ENCODE peak calls at places on chromosomes 4 and X, in five cellular contexts. H is RWPE1, Z is vagina, V is cardiac fibroblast, M is endodermal cell. I is an unnamed sample.

GRCh38 chr4:72977936-72978485 is 91.5 kb downstream of the COX18 start:
- DNase-seq in H (no peak), Z (no peak), V (no peak), M (no peak), I (no peak)

GRCh38 chr4:70802923-70803605 is 36.6 kb downstream of the GRSF1 start:
- DNase-seq in H (no peak), Z (no peak), V (no peak), M (no peak), I (no peak)

GRCh38 chr4:11118513-11118912 is 310.2 kb downstream of the HS3ST1 start:
- DNase-seq in H (no peak), Z (no peak), V (no peak), M (no peak), I (no peak)

GRCh38 chr4:129232627-129233337 is 136.8 kb downstream of the C4orf33 start:
- DNase-seq in H (no peak), Z (no peak), V (no peak), M (no peak), I (no peak)

GRCh38 chr4:100517864-100518341 is at the start of gene EMCN:
- DNase-seq in H (no peak), Z (no peak), V (peak; percentile 47), M (no peak), I (no peak)

GRCh38 chr4:118746251-118746919 is 61.2 kb downstream of the METTL14 start:
- DNase-seq in H (no peak), Z (no peak), V (no peak), M (no peak), I (no peak)

GRCh38 chrX:46796574-46797191 is 37.8 kb upstream of the SLC9A7 start:
- DNase-seq in H (peak; percentile 41), Z (no peak), V (peak; percentile 77), M (peak; percentile 92), I (no peak)

GRCh38 chrX:29911673-29912072 is 303.7 kb upstream of the MAGEB2 start:
- DNase-seq in H (peak; percentile 0), Z (no peak), V (no peak), M (no peak), I (no peak)

GRCh38 chrX:80021611-80022010 is 7.1 kb downstream of the TBX22 start:
- DNase-seq in H (no peak), Z (no peak), V (no peak), M (no peak), I (no peak)

GRCh38 chrX:57178605-57179004 is 41.4 kb upstream of the SPIN2A start:
- DNase-seq in H (no peak), Z (no peak), V (no peak), M (no peak), I (no peak)

GRCh38 chrX:38999967-39000745 is 198.9 kb downstream of the MID1IP1 start:
- DNase-seq in H (no peak), Z (no peak), V (no peak), M (no peak), I (no peak)

GRCh38 chr4:73606465-73606974 is 13.7 kb downstream of the RASSF6 start:
- DNase-seq in H (no peak), Z (no peak), V (no peak), M (no peak), I (no peak)

GRCh38 chr4:174474457-174475075 is 47.7 kb downstream of the HPGD start:
- DNase-seq in H (no peak), Z (no peak), V (no peak), M (peak; percentile 72), I (no peak)

GRCh38 chrX:17595456-17596035 is 141.7 kb upstream of the SCML1 start:
- DNase-seq in H (peak; percentile 52), Z (no peak), V (peak; percentile 60), M (no peak), I (no peak)

GRCh38 chr4:145619639-145619996 is 433 bp downstream of the MMAA start:
- DNase-seq in H (peak; percentile 23), Z (no peak), V (peak; percentile 63), M (no peak), I (no peak)

GRCh38 chrX:40784516-40785151 is 49.3 kb upstream of the MED14 start:
- DNase-seq in H (peak; percentile 19), Z (no peak), V (no peak), M (no peak), I (no peak)

GRCh38 chrX:118164138-118164537 is 47.5 kb upstream of the KLHL13 start:
- DNase-seq in H (peak; percentile 3), Z (no peak), V (peak; percentile 13), M (no peak), I (no peak)

GRCh38 chrX:27671234-27671633 is 81.1 kb downstream of the DCAF8L2 start:
- DNase-seq in H (no peak), Z (no peak), V (no peak), M (no peak), I (no peak)

GRCh38 chr4:140937866-140938265 is 181.7 kb upstream of the TBC1D9 start:
- DNase-seq in H (no peak), Z (no peak), V (peak; percentile 91), M (no peak), I (no peak)

GRCh38 chr4:119526786-119527550 is 101.6 kb downstream of the PDE5A start:
- DNase-seq in H (no peak), Z (no peak), V (peak; percentile 22), M (no peak), I (no peak)

GRCh38 chrX:70454441-70455365 is 10.1 kb downstream of the DLG3 start:
- DNase-seq in H (peak; percentile 89), Z (no peak), V (peak; percentile 57), M (peak; percentile 95), I (peak; percentile 53)

GRCh38 chr4:95155759-95156451 is 392.9 kb downstream of the UNC5C start:
- DNase-seq in H (peak; percentile 45), Z (no peak), V (peak; percentile 70), M (no peak), I (no peak)

GRCh38 chrX:96615448-96615847 is 69.2 kb upstream of the DIAPH2 start:
- DNase-seq in H (no peak), Z (no peak), V (no peak), M (no peak), I (no peak)

GRCh38 chrX:17656035-17656418 is 81.3 kb upstream of the SCML1 start:
- DNase-seq in H (no peak), Z (no peak), V (no peak), M (peak; percentile 64), I (no peak)

GRCh38 chrX:116198810-116199209 is 28.3 kb downstream of the AGTR2 start:
- DNase-seq in H (no peak), Z (no peak), V (no peak), M (peak; percentile 53), I (no peak)

GRCh38 chrX:50432760-50433377 is 37.8 kb downstream of the DGKK start:
- DNase-seq in H (no peak), Z (no peak), V (no peak), M (peak; percentile 57), I (no peak)

GRCh38 chr4:40607224-40607623 is 22.4 kb downstream of the RBM47 start:
- DNase-seq in H (no peak), Z (no peak), V (peak; percentile 23), M (no peak), I (no peak)

GRCh38 chr4:158020175-158020574 is 152.7 kb downstream of the GASK1B start:
- DNase-seq in H (peak; percentile 44), Z (no peak), V (peak; percentile 95), M (no peak), I (no peak)

GRCh38 chr4:78174931-78175330 is 117.8 kb downstream of the FRAS1 start:
- DNase-seq in H (no peak), Z (no peak), V (no peak), M (no peak), I (no peak)

GRCh38 chr4:78168029-78168428 is 110.9 kb downstream of the FRAS1 start:
- DNase-seq in H (no peak), Z (no peak), V (no peak), M (no peak), I (no peak)

GRCh38 chr4:78167510-78167909 is 110.4 kb downstream of the FRAS1 start:
- DNase-seq in H (no peak), Z (no peak), V (no peak), M (no peak), I (no peak)

GRCh38 chr4:78169728-78170127 is 112.6 kb downstream of the FRAS1 start:
- DNase-seq in H (no peak), Z (no peak), V (no peak), M (no peak), I (no peak)

GRCh38 chr4:78171482-78171881 is 114.4 kb downstream of the FRAS1 start:
- DNase-seq in H (no peak), Z (no peak), V (no peak), M (peak; percentile 76), I (no peak)
- TF ChIP-seq CTCF in H (no peak), Z (no peak), V (no peak), M (peak; percentile 53), I (peak; percentile 1)

GRCh38 chr4:176792348-176793059 is at the start of gene VEGFC:
- DNase-seq in H (peak; percentile 43), Z (no peak), V (peak; percentile 77), M (peak; percentile 87), I (peak; percentile 28)
- TF ChIP-seq CTCF in H (peak; percentile 17), Z (no peak), V (no peak), M (peak; percentile 41), I (no peak)

GRCh38 chr4:6778435-6778834 is 4.1 kb upstream of the KIAA0232 start:
- DNase-seq in H (no peak), Z (no peak), V (no peak), M (no peak), I (no peak)

GRCh38 chr4:6781561-6781960 is 966 bp upstream of the KIAA0232 start:
- DNase-seq in H (no peak), Z (no peak), V (no peak), M (no peak), I (no peak)

GRCh38 chr4:6777636-6778281 is 4.8 kb upstream of the KIAA0232 start:
- DNase-seq in H (no peak), Z (no peak), V (no peak), M (no peak), I (no peak)

GRCh38 chr4:6781113-6781512 is 1.4 kb upstream of the KIAA0232 start:
- DNase-seq in H (no peak), Z (no peak), V (no peak), M (no peak), I (no peak)

DNA sequence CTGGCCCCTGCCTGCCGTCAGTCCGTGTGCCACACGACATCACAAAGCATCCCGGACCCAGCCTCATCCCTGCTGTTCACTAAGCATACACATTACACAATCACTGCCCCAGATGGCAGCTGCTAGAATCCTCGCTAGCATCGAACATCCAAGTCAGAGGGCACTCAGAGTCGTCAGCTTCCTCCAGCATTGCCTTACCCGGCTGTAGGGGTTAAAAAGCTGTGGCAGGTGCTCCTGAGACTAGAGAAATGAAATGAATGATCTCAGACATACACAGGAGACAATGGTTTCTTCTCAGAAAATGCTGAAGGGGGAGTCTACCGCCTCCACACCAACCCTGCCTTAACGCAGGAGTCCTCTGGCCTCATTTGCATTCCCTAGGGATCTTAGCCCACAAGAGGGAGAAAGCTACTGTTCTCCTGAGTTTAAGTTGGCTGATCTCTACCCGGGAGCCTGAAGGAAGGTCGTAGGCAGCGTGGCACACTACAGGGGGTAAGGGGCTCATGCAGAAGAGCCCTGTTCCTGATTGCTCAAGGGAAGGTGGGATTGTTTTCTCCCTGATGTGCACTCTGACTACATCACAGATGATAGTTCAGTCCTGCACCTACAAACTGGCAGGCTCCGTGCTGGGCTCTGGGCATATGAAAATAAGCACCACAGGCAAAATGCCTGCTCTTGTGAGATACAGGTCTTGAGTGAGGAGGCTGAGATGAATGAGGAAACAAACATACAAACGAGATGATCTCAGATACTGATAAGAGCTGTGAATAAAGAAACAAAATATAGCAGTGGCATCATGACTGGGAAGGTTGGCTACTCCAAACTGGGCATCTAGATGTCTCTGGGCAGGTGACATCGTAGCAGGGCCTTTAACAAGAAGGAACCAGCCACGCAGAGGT is 2.6 kb upstream of the KIAA0232 start:
- DNase-seq in H (no peak), Z (no peak), V (peak; percentile 37), M (peak; percentile 77), I (peak; percentile 64)
- TF ChIP-seq CTCF in H (no peak), Z (no peak), V (no peak), M (peak; percentile 59), I (no peak)

GRCh38 chr4:52172166-52172565 is 121.1 kb downstream of the SPATA18 start:
- DNase-seq in H (no peak), Z (no peak), V (peak; percentile 27), M (no peak), I (no peak)
- TF ChIP-seq CTCF in H (no peak), Z (no peak), V (peak; percentile 32), M (peak; percentile 59), I (no peak)